ENCODE peak calls at places on chromosomes 12 and 14, in seven cellular contexts. A is RWPE1; Z is mucosa of gallbladder; E is KBM-7; V is stimulated activated CD4-positive, alpha-beta T cell treated with anti-CD3 and anti-CD28 coated beads, TNF-alpha, amount 100 ng/mL, for 48 hours; J is globus pallidus; O is astrocyte of the spinal cord. L is an unnamed sample.

GRCh38 chr12:27817761-27818160 is 37.7 kb upstream of the MANSC4 start:
- DNase-seq in Z (no peak), O (no peak), E (no peak), A (no peak), J (no peak), V (no peak), L (no peak)

GRCh38 chr12:105831372-105831771 is 307.4 kb downstream of the NUAK1 start:
- DNase-seq in J (no peak), A (no peak), E (no peak), O (no peak), V (no peak), Z (no peak), L (no peak)

GRCh38 chr12:132582582-132583279 is 27.7 kb downstream of the LRCOL1 start:
- DNase-seq in O (no peak), V (no peak), A (no peak), Z (no peak), J (no peak), E (no peak), L (no peak)

GRCh38 chr14:85414142-85414541 is 115.8 kb upstream of the FLRT2 start:
- DNase-seq in V (no peak), J (no peak), O (no peak), Z (no peak), E (peak), A (no peak), L (peak)

GRCh38 chr12:30000401-30000800 is 216.7 kb upstream of the TMTC1 start:
- DNase-seq in J (no peak), O (peak), A (no peak), V (no peak), Z (no peak), E (no peak), L (no peak)

GRCh38 chr12:51323966-51324895 is at the start of gene BIN2:
- DNase-seq in O (no peak), E (peak), A (no peak), J (no peak), Z (peak), V (peak), L (peak)

GRCh38 chr14:33765251-33765650 is 185.6 kb downstream of the EGLN3 start:
- DNase-seq in Z (no peak), E (peak), A (no peak), O (peak), V (no peak), J (no peak), L (no peak)

GRCh38 chr14:72555609-72556000 is 338.3 kb downstream of the DPF3 start:
- DNase-seq in A (no peak), Z (no peak), E (no peak), O (no peak), V (no peak), J (no peak), L (no peak)

GRCh38 chr12:125528300-125528699 is 463.1 kb downstream of the AACS start:
- DNase-seq in Z (no peak), V (no peak), A (no peak), E (no peak), J (peak), O (no peak), L (no peak)

GRCh38 chr14:91330111-91330696 is 85.7 kb upstream of the GPR68 start:
- DNase-seq in A (no peak), V (no peak), E (no peak), J (no peak), O (no peak), Z (no peak), L (no peak)

GRCh38 chr12:16344269-16344668 is 3.2 kb upstream of the MGST1 start:
- DNase-seq in A (no peak), O (no peak), J (no peak), V (no peak), Z (no peak), E (no peak), L (no peak)

GRCh38 chr12:89671469-89671868 is 37.2 kb downstream of the ATP2B1 start:
- DNase-seq in J (no peak), Z (no peak), A (no peak), E (peak), V (no peak), O (peak), L (no peak)

GRCh38 chr12:113757223-113758002 is 208.7 kb downstream of the RBM19 start:
- DNase-seq in Z (no peak), V (no peak), O (no peak), E (no peak), J (no peak), A (no peak), L (no peak)

GRCh38 chr12:97159397-97159796 is 252.3 kb downstream of the NEDD1 start:
- DNase-seq in A (no peak), O (no peak), J (no peak), E (no peak), V (no peak), Z (no peak), L (no peak)